ENCODE peak calls at places on chromosome 20, in ten cellular contexts. One of them, this sample, is unnamed.

GRCh38 chr20:34753706-34754461 is 49.7 kb downstream of the TP53INP2 start:
- DNase-seq in stimulated activated CD8-positive, alpha-beta memory T cell treated with anti-CD3 and anti-CD28 coated beads, Interleukin-7, amount 100 ng/mL, for 1 hour: no peak
- DNase-seq in A549: no peak
- DNase-seq in fibroblast of the conjunctiva: peak; percentile 24
- DNase-seq in kidney: no peak
- DNase-seq in fibroblast of lung: peak; percentile 14
- DNase-seq in AML-193: no peak
- DNase-seq in mucosa of descending colon: no peak
- DNase-seq in activated gamma-delta T cell treated with anti-CD3 and anti-CD28 coated beads, Interleukin-2, amount 50 U/mL, for 16 hours: no peak
- DNase-seq in MCF 10A: no peak
- DNase-seq in this sample: peak; percentile 16

GRCh38 chr20:10576411-10576810 is 97.4 kb downstream of the JAG1 start:
- DNase-seq in fibroblast of lung: no peak
- DNase-seq in activated gamma-delta T cell treated with anti-CD3 and anti-CD28 coated beads, Interleukin-2, amount 50 U/mL, for 16 hours: no peak
- DNase-seq in MCF 10A: no peak
- DNase-seq in mucosa of descending colon: no peak
- DNase-seq in AML-193: no peak
- DNase-seq in kidney: no peak
- DNase-seq in fibroblast of the conjunctiva: no peak
- DNase-seq in A549: no peak
- DNase-seq in stimulated activated CD8-positive, alpha-beta memory T cell treated with anti-CD3 and anti-CD28 coated beads, Interleukin-7, amount 100 ng/mL, for 1 hour: no peak
- DNase-seq in this sample: no peak

GRCh38 chr20:51608060-51608459 is 65.5 kb upstream of the NFATC2 start:
- DNase-seq in kidney: no peak
- DNase-seq in fibroblast of lung: no peak
- DNase-seq in MCF 10A: no peak
- DNase-seq in A549: no peak
- DNase-seq in AML-193: no peak
- DNase-seq in mucosa of descending colon: no peak
- DNase-seq in activated gamma-delta T cell treated with anti-CD3 and anti-CD28 coated beads, Interleukin-2, amount 50 U/mL, for 16 hours: no peak
- DNase-seq in stimulated activated CD8-positive, alpha-beta memory T cell treated with anti-CD3 and anti-CD28 coated beads, Interleukin-7, amount 100 ng/mL, for 1 hour: no peak
- DNase-seq in fibroblast of the conjunctiva: no peak
- DNase-seq in this sample: no peak

GRCh38 chr20:62049342-62050165 is 16.1 kb downstream of the TAF4 start:
- DNase-seq in AML-193: no peak
- DNase-seq in activated gamma-delta T cell treated with anti-CD3 and anti-CD28 coated beads, Interleukin-2, amount 50 U/mL, for 16 hours: no peak
- DNase-seq in kidney: peak; percentile 48
- DNase-seq in mucosa of descending colon: no peak
- DNase-seq in A549: no peak
- DNase-seq in MCF 10A: no peak
- DNase-seq in fibroblast of lung: no peak
- DNase-seq in fibroblast of the conjunctiva: no peak
- DNase-seq in stimulated activated CD8-positive, alpha-beta memory T cell treated with anti-CD3 and anti-CD28 coated beads, Interleukin-7, amount 100 ng/mL, for 1 hour: no peak
- DNase-seq in this sample: no peak

GRCh38 chr20:46010491-46011405 is 2.0 kb downstream of the MMP9 start:
- DNase-seq in stimulated activated CD8-positive, alpha-beta memory T cell treated with anti-CD3 and anti-CD28 coated beads, Interleukin-7, amount 100 ng/mL, for 1 hour: no peak
- DNase-seq in kidney: peak; percentile 77
- DNase-seq in A549: no peak
- DNase-seq in activated gamma-delta T cell treated with anti-CD3 and anti-CD28 coated beads, Interleukin-2, amount 50 U/mL, for 16 hours: no peak
- DNase-seq in fibroblast of the conjunctiva: no peak
- DNase-seq in mucosa of descending colon: no peak
- DNase-seq in fibroblast of lung: no peak
- DNase-seq in MCF 10A: no peak
- DNase-seq in AML-193: no peak
- DNase-seq in this sample: no peak

GRCh38 chr20:44137210-44137781 is 49.7 kb downstream of the JPH2 start:
- DNase-seq in mucosa of descending colon: no peak
- DNase-seq in MCF 10A: no peak
- DNase-seq in activated gamma-delta T cell treated with anti-CD3 and anti-CD28 coated beads, Interleukin-2, amount 50 U/mL, for 16 hours: no peak
- DNase-seq in AML-193: no peak
- DNase-seq in A549: peak; percentile 33
- DNase-seq in kidney: no peak
- DNase-seq in stimulated activated CD8-positive, alpha-beta memory T cell treated with anti-CD3 and anti-CD28 coated beads, Interleukin-7, amount 100 ng/mL, for 1 hour: no peak
- DNase-seq in fibroblast of the conjunctiva: no peak
- DNase-seq in fibroblast of lung: peak; percentile 88
- DNase-seq in this sample: peak; percentile 36

GRCh38 chr20:10228330-10228729 is 9.7 kb downstream of the SNAP25 start:
- DNase-seq in mucosa of descending colon: no peak
- DNase-seq in fibroblast of lung: no peak
- DNase-seq in AML-193: no peak
- DNase-seq in activated gamma-delta T cell treated with anti-CD3 and anti-CD28 coated beads, Interleukin-2, amount 50 U/mL, for 16 hours: no peak
- DNase-seq in MCF 10A: peak; percentile 52
- DNase-seq in kidney: no peak
- DNase-seq in stimulated activated CD8-positive, alpha-beta memory T cell treated with anti-CD3 and anti-CD28 coated beads, Interleukin-7, amount 100 ng/mL, for 1 hour: no peak
- DNase-seq in fibroblast of the conjunctiva: no peak
- DNase-seq in A549: no peak
- DNase-seq in this sample: no peak

GRCh38 chr20:59003836-59004492 is 3.1 kb downstream of the CTSZ start:
- DNase-seq in kidney: peak; percentile 65
- DNase-seq in AML-193: no peak
- DNase-seq in activated gamma-delta T cell treated with anti-CD3 and anti-CD28 coated beads, Interleukin-2, amount 50 U/mL, for 16 hours: no peak
- DNase-seq in A549: no peak
- DNase-seq in fibroblast of lung: no peak
- DNase-seq in mucosa of descending colon: no peak
- DNase-seq in fibroblast of the conjunctiva: no peak
- DNase-seq in MCF 10A: no peak
- DNase-seq in stimulated activated CD8-positive, alpha-beta memory T cell treated with anti-CD3 and anti-CD28 coated beads, Interleukin-7, amount 100 ng/mL, for 1 hour: no peak
- DNase-seq in this sample: no peak

GRCh38 chr20:20440473-20440872 is 72.6 kb downstream of the INSM1 start:
- DNase-seq in A549: no peak
- DNase-seq in AML-193: no peak
- DNase-seq in MCF 10A: no peak
- DNase-seq in fibroblast of the conjunctiva: no peak
- DNase-seq in fibroblast of lung: no peak
- DNase-seq in mucosa of descending colon: peak; percentile 16
- DNase-seq in kidney: no peak
- DNase-seq in stimulated activated CD8-positive, alpha-beta memory T cell treated with anti-CD3 and anti-CD28 coated beads, Interleukin-7, amount 100 ng/mL, for 1 hour: no peak
- DNase-seq in activated gamma-delta T cell treated with anti-CD3 and anti-CD28 coated beads, Interleukin-2, amount 50 U/mL, for 16 hours: no peak
- DNase-seq in this sample: no peak